ENCODE peak calls at places on chromosomes 1 and 21, in seven cellular contexts. F is K562, V is H1, N is GM12891, I is GM12878, U is HepG2, R is SK-N-SH. W is an unnamed sample.

GRCh38 chr1:179917601-179918429 is 35.7 kb downstream of the TOR1AIP1 start:
- DNase-seq in U (no peak), N (no peak), F (no peak), R (no peak), I (no peak), V (no peak), W (no peak)

GRCh38 chr1:216600730-216601426 is 122.4 kb downstream of the ESRRG start:
- DNase-seq in F (no peak), N (peak), I (no peak), V (peak), U (peak), R (peak), W (peak)

GRCh38 chr1:234554157-234554477 is 55.9 kb downstream of the IRF2BP2 start:
- DNase-seq in V (no peak), N (no peak), F (no peak), R (no peak), I (no peak), U (no peak), W (no peak)

GRCh38 chr1:86502721-86503430 is 34.1 kb downstream of the CLCA1 start:
- DNase-seq in F (no peak), I (no peak), U (peak), V (peak), N (no peak), R (no peak), W (no peak)

GRCh38 chr1:165063181-165063955 is 293.1 kb downstream of the LMX1A start:
- DNase-seq in U (no peak), I (no peak), N (no peak), F (no peak), R (no peak), V (no peak), W (no peak)

GRCh38 chr1:32771561-32772280 is 45.4 kb downstream of the YARS1 start:
- DNase-seq in V (peak), F (no peak), R (no peak), U (no peak), N (no peak), I (no peak), W (no peak)

GRCh38 chr1:26165126-26165892 is 3.5 kb downstream of the C1orf232 start:
- DNase-seq in F (no peak), R (no peak), V (no peak), I (no peak), U (no peak), N (no peak), W (no peak)

GRCh38 chr1:82994866-82995370 is 1004.0 kb downstream of the TTLL7 start:
- DNase-seq in R (no peak), V (no peak), I (no peak), U (no peak), N (no peak), F (no peak), W (no peak)

GRCh38 chr21:42784276-42784675 is 95.1 kb downstream of the WDR4 start:
- DNase-seq in U (no peak), F (no peak), I (no peak), N (no peak), V (no peak), R (peak), W (no peak)

GRCh38 chr1:38671221-38671620 is 188.4 kb downstream of the RRAGC start:
- DNase-seq in U (no peak), N (no peak), V (no peak), R (no peak), F (no peak), I (no peak), W (no peak)

GRCh38 chr21:35606578-35606977 is 453.7 kb downstream of the SETD4 start:
- DNase-seq in I (no peak), N (no peak), F (no peak), V (no peak), R (no peak), U (no peak), W (no peak)

GRCh38 chr1:33348194-33348593 is 27.3 kb upstream of the A3GALT2 start:
- DNase-seq in I (no peak), F (no peak), R (no peak), V (no peak), U (no peak), N (no peak), W (no peak)

GRCh38 chr1:184596950-184597651 is 157.6 kb downstream of the EDEM3 start:
- DNase-seq in F (no peak), U (no peak), I (no peak), V (no peak), R (peak), N (no peak), W (no peak)

GRCh38 chr1:19405195-19405760 is 80.1 kb downstream of the CAPZB start:
- DNase-seq in I (no peak), U (no peak), V (no peak), F (no peak), R (peak), N (no peak), W (no peak)

GRCh38 chr1:209246660-209247059 is 336.9 kb upstream of the CAMK1G start:
- DNase-seq in N (no peak), I (no peak), R (no peak), F (no peak), U (no peak), V (no peak), W (no peak)

GRCh38 chr1:157994081-157994581 is 686 bp downstream of the KIRREL1 start:
- DNase-seq in R (peak), F (no peak), U (no peak), V (no peak), N (no peak), I (no peak), W (no peak)

GRCh38 chr1:11376981-11377583 is 101.9 kb upstream of the DISP3 start:
- DNase-seq in N (no peak), V (no peak), F (no peak), R (no peak), U (no peak), I (no peak), W (no peak)

GRCh38 chr1:46188295-46189030 is 9.8 kb downstream of the POMGNT1 start:
- DNase-seq in N (no peak), F (no peak), U (no peak), V (no peak), I (no peak), R (no peak), W (no peak)

GRCh38 chr1:150536836-150537731 is 12.1 kb upstream of the ADAMTSL4 start:
- DNase-seq in V (no peak), F (no peak), R (no peak), I (no peak), U (no peak), N (no peak), W (no peak)

GRCh38 chr1:74245168-74245753 is 10.1 kb downstream of the TNNI3K start:
- DNase-seq in I (no peak), N (no peak), V (peak), F (no peak), R (no peak), U (no peak), W (no peak)

GRCh38 chr1:43620956-43621355 is 29.0 kb upstream of the KDM4A start:
- DNase-seq in V (no peak), N (no peak), I (no peak), F (peak), U (no peak), R (no peak), W (no peak)

GRCh38 chr1:905811-906531 is 17.8 kb upstream of the SAMD11 start:
- DNase-seq in U (no peak), R (peak), N (peak), V (peak), I (no peak), F (peak), W (peak)

GRCh38 chr1:43936470-43937151 is 3.0 kb downstream of the ARTN start:
- DNase-seq in I (no peak), F (no peak), N (no peak), R (peak), V (peak), U (peak), W (no peak)

GRCh38 chr21:31660134-31660565 is 657 bp downstream of the SOD1 start:
- DNase-seq in N (no peak), F (no peak), I (no peak), V (no peak), R (no peak), U (no peak), W (peak)

GRCh38 chr1:47755368-47755990 is 241.7 kb downstream of the TRABD2B start:
- DNase-seq in U (peak), I (no peak), V (peak), N (peak), F (peak), R (peak), W (peak)

GRCh38 chr1:183893561-183894289 is 88.8 kb downstream of the RGL1 start:
- DNase-seq in N (no peak), U (no peak), F (no peak), R (no peak), V (no peak), I (no peak), W (no peak)

GRCh38 chr1:55816456-55816794 is 601.3 kb upstream of the USP24 start:
- DNase-seq in I (peak), N (no peak), F (no peak), V (no peak), R (no peak), U (no peak), W (no peak)

GRCh38 chr1:110265186-110265585 is 55.1 kb downstream of the KCNC4 start:
- DNase-seq in R (no peak), V (no peak), N (no peak), I (no peak), F (no peak), U (no peak), W (no peak)

GRCh38 chr1:223771814-223772770 is 59.8 kb downstream of the CAPN2 start:
- DNase-seq in V (peak), R (no peak), I (no peak), U (no peak), N (no peak), F (peak), W (no peak)

GRCh38 chr1:156376146-156376545 is 7.1 kb downstream of the RHBG start:
- DNase-seq in I (no peak), F (no peak), U (peak), V (no peak), N (no peak), R (no peak), W (no peak)

GRCh38 chr1:20339811-20340457 is 49.3 kb downstream of the VWA5B1 start:
- DNase-seq in V (no peak), I (no peak), R (peak), U (no peak), N (no peak), F (no peak), W (no peak)

GRCh38 chr1:168261390-168261789 is 19.3 kb upstream of the TBX19 start:
- DNase-seq in R (no peak), I (no peak), F (no peak), U (no peak), V (no peak), N (no peak), W (no peak)

GRCh38 chr1:173150795-173151194 is 56.3 kb downstream of the TNFSF4 start:
- DNase-seq in N (no peak), V (no peak), R (no peak), F (no peak), U (no peak), I (no peak), W (no peak)

GRCh38 chr1:173148971-173149370 is 58.2 kb downstream of the TNFSF4 start:
- DNase-seq in N (no peak), R (no peak), U (no peak), F (no peak), I (no peak), V (no peak), W (no peak)

GRCh38 chr1:173148538-173148937 is 58.6 kb downstream of the TNFSF4 start:
- DNase-seq in R (no peak), N (no peak), I (no peak), F (no peak), V (no peak), U (no peak), W (no peak)

GRCh38 chr1:173152585-173152984 is 54.5 kb downstream of the TNFSF4 start:
- DNase-seq in I (no peak), V (no peak), U (no peak), F (no peak), N (no peak), R (no peak), W (no peak)

GRCh38 chr1:173149887-173150286 is 57.2 kb downstream of the TNFSF4 start:
- DNase-seq in I (no peak), F (no peak), R (no peak), U (no peak), N (no peak), V (no peak), W (no peak)
- TF ChIP-seq TAF1 in I (no peak), F (no peak), R (no peak), U (no peak), N (no peak), V (no peak), W (no peak)

GRCh38 chr1:117312453-117313138 is 54.7 kb upstream of the MAN1A2 start:
- DNase-seq in I (no peak), N (peak), F (peak), R (no peak), U (peak), V (no peak), W (peak)
- TF ChIP-seq TAF1 in I (no peak), N (no peak), F (no peak), R (no peak), U (no peak), V (no peak), W (no peak)

DNA sequence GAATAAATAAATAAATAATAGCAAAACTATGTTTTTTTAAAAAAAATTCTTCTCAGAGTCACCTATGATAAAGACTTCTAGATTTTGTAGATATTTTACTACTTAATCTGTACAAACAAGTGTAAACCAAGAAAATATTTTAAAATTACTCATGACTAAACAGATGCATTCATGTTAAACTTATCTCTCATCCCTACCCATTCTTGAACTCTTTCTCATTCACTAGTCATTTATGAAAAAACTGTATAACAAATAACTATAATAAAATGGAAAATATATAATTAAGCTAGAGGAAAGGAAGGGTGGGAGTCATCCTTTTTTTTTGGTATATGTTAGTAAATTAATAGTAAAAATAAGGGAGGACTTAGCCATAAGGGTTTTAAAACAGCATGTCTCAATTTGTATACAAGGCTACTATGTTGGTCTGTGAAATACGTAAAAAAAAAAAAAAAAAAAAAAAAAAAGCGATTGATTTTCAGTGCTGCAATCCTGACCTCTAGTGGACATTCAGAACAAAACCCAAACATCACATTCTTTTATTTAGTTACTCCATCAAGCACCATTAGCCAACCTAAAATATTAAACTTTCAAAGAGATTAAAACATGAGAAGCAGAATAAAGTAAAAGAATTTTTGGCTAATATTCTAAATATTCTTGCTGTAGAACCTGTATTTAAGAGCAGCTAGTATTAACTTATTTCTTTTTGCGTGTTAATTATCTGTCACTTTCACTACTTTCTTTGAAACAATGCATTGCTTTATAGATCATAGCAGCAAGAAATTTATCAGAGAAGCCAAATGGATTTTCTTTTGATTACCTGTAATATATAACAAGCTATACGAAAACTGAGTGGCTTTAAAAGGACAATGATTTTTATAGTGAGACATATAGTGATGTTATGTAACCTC is 255.8 kb upstream of the CACYBP start:
- DNase-seq in U (peak), I (no peak), N (no peak), F (peak), V (no peak), R (peak), W (no peak)
- TF ChIP-seq TAF1 in U (no peak), I (no peak), N (no peak), F (no peak), V (no peak), R (no peak), W (no peak)

GRCh38 chr21:28975401-28975800 is 17.3 kb downstream of the LTN1 start:
- DNase-seq in N (no peak), V (no peak), U (no peak), F (no peak), I (no peak), R (no peak), W (no peak)
- TF ChIP-seq TAF1 in N (no peak), V (no peak), U (no peak), F (no peak), I (no peak), R (no peak), W (no peak)